ENCODE peak calls at places on chromosomes 1 and 21, in four cellular contexts. One of them, this sample, is unnamed.

GRCh38 chr1:200332716-200333115 is 77.1 kb downstream of the ZNF281 start:
- DNase-seq in body of pancreas: no peak
- DNase-seq in IMR-90: peak; percentile 27
- DNase-seq in adrenal gland: no peak
- DNase-seq in this sample: no peak

GRCh38 chr1:86231076-86231475 is 74.5 kb upstream of the COL24A1 start:
- DNase-seq in body of pancreas: no peak
- DNase-seq in IMR-90: no peak
- DNase-seq in adrenal gland: no peak
- DNase-seq in this sample: no peak

GRCh38 chr1:158654570-158654969 is 31.9 kb downstream of the SPTA1 start:
- DNase-seq in body of pancreas: no peak
- DNase-seq in IMR-90: no peak
- DNase-seq in adrenal gland: no peak
- DNase-seq in this sample: peak; percentile 61

GRCh38 chr1:214004014-214004413 is 16.2 kb downstream of the PROX1 start:
- DNase-seq in body of pancreas: no peak
- DNase-seq in IMR-90: no peak
- DNase-seq in adrenal gland: no peak
- DNase-seq in this sample: no peak

GRCh38 chr1:47230692-47231313 is 1.2 kb downstream of the TAL1 start:
- DNase-seq in body of pancreas: no peak
- DNase-seq in IMR-90: no peak
- DNase-seq in adrenal gland: no peak
- DNase-seq in this sample: no peak

GRCh38 chr1:201059871-201060555 is 36.5 kb upstream of the KIF21B start:
- DNase-seq in body of pancreas: no peak
- DNase-seq in IMR-90: no peak
- DNase-seq in adrenal gland: no peak
- DNase-seq in this sample: no peak

GRCh38 chr1:54052934-54053744 is at the start of the genes TCEANC2 and TMEM59:
- DNase-seq in body of pancreas: peak; percentile 97
- DNase-seq in IMR-90: peak; percentile 99
- DNase-seq in adrenal gland: peak; percentile 99
- DNase-seq in this sample: peak; percentile 99

GRCh38 chr21:31273278-31273677 is 70.8 kb downstream of the TIAM1 start:
- DNase-seq in body of pancreas: no peak
- DNase-seq in IMR-90: no peak
- DNase-seq in adrenal gland: no peak
- DNase-seq in this sample: no peak

GRCh38 chr1:93844262-93845045 is 34.6 kb downstream of the DNTTIP2 start:
- DNase-seq in body of pancreas: peak; percentile 45
- DNase-seq in IMR-90: peak; percentile 86
- DNase-seq in adrenal gland: peak; percentile 46
- DNase-seq in this sample: peak; percentile 69

GRCh38 chr1:183699643-183700160 is 46.6 kb upstream of the APOBEC4 start:
- DNase-seq in body of pancreas: no peak
- DNase-seq in IMR-90: peak; percentile 40
- DNase-seq in adrenal gland: no peak
- DNase-seq in this sample: no peak

GRCh38 chr1:109239580-109240068 is 9.7 kb upstream of the CELSR2 start:
- DNase-seq in body of pancreas: no peak
- DNase-seq in IMR-90: peak; percentile 46
- DNase-seq in adrenal gland: no peak
- DNase-seq in this sample: peak; percentile 66

GRCh38 chr1:217067642-217068041 is 344.4 kb upstream of the ESRRG start:
- DNase-seq in body of pancreas: no peak
- DNase-seq in IMR-90: no peak
- DNase-seq in adrenal gland: no peak
- DNase-seq in this sample: no peak

GRCh38 chr1:228122921-228123441 is 13.9 kb upstream of the MRPL55 start:
- DNase-seq in body of pancreas: no peak
- DNase-seq in IMR-90: no peak
- DNase-seq in adrenal gland: no peak
- DNase-seq in this sample: no peak

GRCh38 chr1:158813159-158813558 is 18.0 kb upstream of the MNDA start:
- DNase-seq in body of pancreas: no peak
- DNase-seq in IMR-90: no peak
- DNase-seq in adrenal gland: no peak
- DNase-seq in this sample: no peak

GRCh38 chr1:167052389-167052788 is 37.8 kb downstream of the GPA33 start:
- DNase-seq in body of pancreas: no peak
- DNase-seq in IMR-90: no peak
- DNase-seq in adrenal gland: no peak
- DNase-seq in this sample: no peak

GRCh38 chr1:87242445-87243185 is 86.1 kb upstream of the LMO4 start:
- DNase-seq in body of pancreas: no peak
- DNase-seq in IMR-90: no peak
- DNase-seq in adrenal gland: no peak
- DNase-seq in this sample: no peak

GRCh38 chr1:195195423-195196057 is 1412.7 kb downstream of the KCNT2 start:
- DNase-seq in body of pancreas: no peak
- DNase-seq in IMR-90: no peak
- DNase-seq in adrenal gland: no peak
- DNase-seq in this sample: no peak

DNA sequence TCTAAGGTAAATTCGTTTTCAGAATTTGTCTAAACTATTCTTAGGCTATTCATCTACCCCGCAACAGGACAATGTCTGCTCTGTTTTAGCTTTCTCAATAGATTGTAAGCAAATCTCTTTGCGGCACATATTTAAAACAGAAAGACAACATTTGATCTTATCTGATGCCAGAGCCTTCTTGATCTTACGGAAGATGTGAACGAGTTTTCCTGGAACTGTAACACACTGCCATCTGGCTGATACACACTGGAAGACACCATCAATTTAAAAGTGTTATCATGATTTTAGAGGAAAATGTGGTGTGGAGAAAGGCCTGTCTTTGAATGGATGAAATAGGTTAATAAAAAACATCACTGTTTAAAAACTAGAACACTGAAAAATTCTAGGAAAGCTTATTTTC is 36.1 kb downstream of the COA6 start:
- DNase-seq in body of pancreas: no peak
- DNase-seq in IMR-90: peak; percentile 8
- DNase-seq in adrenal gland: no peak
- DNase-seq in this sample: no peak
- TF ChIP-seq CTCF in body of pancreas: no peak
- TF ChIP-seq CTCF in IMR-90: no peak
- TF ChIP-seq CTCF in adrenal gland: peak; percentile 25
- TF ChIP-seq CTCF in this sample: no peak

GRCh38 chr1:66283583-66284041 is 250.3 kb upstream of the SGIP1 start:
- DNase-seq in body of pancreas: no peak
- DNase-seq in IMR-90: peak; percentile 67
- DNase-seq in adrenal gland: no peak
- DNase-seq in this sample: no peak
- TF ChIP-seq POLR2A in body of pancreas: no peak
- TF ChIP-seq POLR2A in IMR-90: no peak
- TF ChIP-seq POLR2A in adrenal gland: no peak
- TF ChIP-seq POLR2A in this sample: no peak

GRCh38 chr21:33189237-33189636 is 40.5 kb upstream of the IFNAR2 start:
- DNase-seq in body of pancreas: no peak
- DNase-seq in IMR-90: no peak
- DNase-seq in adrenal gland: no peak
- DNase-seq in this sample: no peak

GRCh38 chr21:33185852-33186251 is 43.9 kb upstream of the IFNAR2 start:
- DNase-seq in body of pancreas: no peak
- DNase-seq in IMR-90: no peak
- DNase-seq in adrenal gland: no peak
- DNase-seq in this sample: no peak

GRCh38 chr21:33189845-33190244 is 39.9 kb upstream of the IFNAR2 start:
- DNase-seq in body of pancreas: no peak
- DNase-seq in IMR-90: no peak
- DNase-seq in adrenal gland: no peak
- DNase-seq in this sample: no peak
- TF ChIP-seq CTCF in body of pancreas: no peak
- TF ChIP-seq CTCF in IMR-90: no peak
- TF ChIP-seq CTCF in adrenal gland: no peak
- TF ChIP-seq CTCF in this sample: no peak

GRCh38 chr1:43451157-43451591 is 2.6 kb downstream of the HYI start:
- DNase-seq in body of pancreas: no peak
- DNase-seq in IMR-90: no peak
- DNase-seq in adrenal gland: peak; percentile 15
- DNase-seq in this sample: peak; percentile 51

GRCh38 chr1:43451701-43452532 is 1.8 kb downstream of the HYI start:
- DNase-seq in body of pancreas: no peak
- DNase-seq in IMR-90: no peak
- DNase-seq in adrenal gland: no peak
- DNase-seq in this sample: peak; percentile 64

GRCh38 chr1:43453442-43454269 is at the start of gene HYI:
- DNase-seq in body of pancreas: peak; percentile 88
- DNase-seq in IMR-90: peak; percentile 86
- DNase-seq in adrenal gland: peak; percentile 90
- DNase-seq in this sample: peak; percentile 94

GRCh38 chr1:43454270-43455011 is 710 bp upstream of the HYI start:
- DNase-seq in body of pancreas: peak; percentile 88
- DNase-seq in IMR-90: peak; percentile 81
- DNase-seq in adrenal gland: peak; percentile 81
- DNase-seq in this sample: peak; percentile 88

GRCh38 chr1:43452789-43453441 is 816 bp downstream of the HYI start:
- DNase-seq in body of pancreas: peak; percentile 50
- DNase-seq in IMR-90: peak; percentile 68
- DNase-seq in adrenal gland: no peak
- DNase-seq in this sample: peak; percentile 83
- TF ChIP-seq POLR2A in body of pancreas: no peak
- TF ChIP-seq POLR2A in IMR-90: no peak
- TF ChIP-seq POLR2A in adrenal gland: no peak
- TF ChIP-seq POLR2A in this sample: no peak

This sample was measured in sigmoid colon.